ENCODE peak calls at places on chromosomes 5 and 9, in seven cellular contexts. One of them, this sample, is unnamed.

GRCh38 chr5:1767524-1768282 is 31.9 kb downstream of the MRPL36 start:
- DNase-seq in ecto neural progenitor cell: no peak
- DNase-seq in CD8-positive, alpha-beta T cell: no peak
- DNase-seq in GM13977: no peak
- DNase-seq in amniotic stem cell: no peak
- DNase-seq in SW480: no peak
- DNase-seq in T-helper 22 cell: no peak
- DNase-seq in this sample: no peak

GRCh38 chr9:109448223-109448622 is 49.9 kb downstream of the PTPN3 start:
- DNase-seq in amniotic stem cell: no peak
- DNase-seq in CD8-positive, alpha-beta T cell: no peak
- DNase-seq in SW480: no peak
- DNase-seq in T-helper 22 cell: no peak
- DNase-seq in GM13977: no peak
- DNase-seq in ecto neural progenitor cell: no peak
- DNase-seq in this sample: no peak

GRCh38 chr9:114049453-114050225 is 28.5 kb downstream of the AMBP start:
- DNase-seq in T-helper 22 cell: no peak
- DNase-seq in amniotic stem cell: no peak
- DNase-seq in CD8-positive, alpha-beta T cell: peak
- DNase-seq in GM13977: no peak
- DNase-seq in ecto neural progenitor cell: no peak
- DNase-seq in SW480: no peak
- DNase-seq in this sample: no peak

GRCh38 chr9:98191615-98192502 is 578 bp downstream of the CORO2A start:
- DNase-seq in amniotic stem cell: no peak
- DNase-seq in SW480: no peak
- DNase-seq in T-helper 22 cell: peak
- DNase-seq in GM13977: no peak
- DNase-seq in CD8-positive, alpha-beta T cell: peak
- DNase-seq in ecto neural progenitor cell: peak
- DNase-seq in this sample: no peak

GRCh38 chr5:177419045-177419444 is 7.4 kb upstream of the GRK6 start:
- DNase-seq in GM13977: no peak
- DNase-seq in CD8-positive, alpha-beta T cell: no peak
- DNase-seq in ecto neural progenitor cell: no peak
- DNase-seq in T-helper 22 cell: no peak
- DNase-seq in amniotic stem cell: no peak
- DNase-seq in SW480: no peak
- DNase-seq in this sample: no peak

GRCh38 chr5:127832057-127832456 is 128.9 kb downstream of the CCDC192 start:
- DNase-seq in amniotic stem cell: no peak
- DNase-seq in ecto neural progenitor cell: no peak
- DNase-seq in SW480: no peak
- DNase-seq in CD8-positive, alpha-beta T cell: no peak
- DNase-seq in T-helper 22 cell: no peak
- DNase-seq in GM13977: no peak
- DNase-seq in this sample: no peak

GRCh38 chr5:33828611-33829286 is 63.0 kb downstream of the ADAMTS12 start:
- DNase-seq in SW480: no peak
- DNase-seq in CD8-positive, alpha-beta T cell: no peak
- DNase-seq in amniotic stem cell: no peak
- DNase-seq in GM13977: no peak
- DNase-seq in T-helper 22 cell: no peak
- DNase-seq in ecto neural progenitor cell: no peak
- DNase-seq in this sample: no peak

GRCh38 chr5:172881691-172882370 is 47.8 kb downstream of the ERGIC1 start:
- DNase-seq in amniotic stem cell: no peak
- DNase-seq in T-helper 22 cell: no peak
- DNase-seq in CD8-positive, alpha-beta T cell: no peak
- DNase-seq in SW480: peak
- DNase-seq in GM13977: peak
- DNase-seq in ecto neural progenitor cell: no peak
- DNase-seq in this sample: peak

GRCh38 chr9:105646879-105647594 is 15.2 kb upstream of the TAL2 start:
- DNase-seq in CD8-positive, alpha-beta T cell: no peak
- DNase-seq in GM13977: no peak
- DNase-seq in SW480: no peak
- DNase-seq in amniotic stem cell: no peak
- DNase-seq in ecto neural progenitor cell: no peak
- DNase-seq in T-helper 22 cell: no peak
- DNase-seq in this sample: no peak

GRCh38 chr9:121840838-121841760 is 189.7 kb downstream of the DAB2IP start:
- DNase-seq in amniotic stem cell: no peak
- DNase-seq in CD8-positive, alpha-beta T cell: peak
- DNase-seq in T-helper 22 cell: no peak
- DNase-seq in ecto neural progenitor cell: peak
- DNase-seq in GM13977: no peak
- DNase-seq in SW480: no peak
- DNase-seq in this sample: no peak

GRCh38 chr9:11701706-11702105 is 991.5 kb upstream of the TYRP1 start:
- DNase-seq in CD8-positive, alpha-beta T cell: no peak
- DNase-seq in T-helper 22 cell: no peak
- DNase-seq in SW480: no peak
- DNase-seq in ecto neural progenitor cell: no peak
- DNase-seq in GM13977: no peak
- DNase-seq in amniotic stem cell: no peak
- DNase-seq in this sample: no peak

GRCh38 chr5:179601871-179602625 is 21.4 kb downstream of the HNRNPH1 start:
- DNase-seq in GM13977: no peak
- DNase-seq in CD8-positive, alpha-beta T cell: no peak
- DNase-seq in ecto neural progenitor cell: no peak
- DNase-seq in SW480: no peak
- DNase-seq in amniotic stem cell: no peak
- DNase-seq in T-helper 22 cell: no peak
- DNase-seq in this sample: no peak

GRCh38 chr9:115416299-115416698 is 298.3 kb upstream of the TNC start:
- DNase-seq in amniotic stem cell: no peak
- DNase-seq in GM13977: peak
- DNase-seq in SW480: no peak
- DNase-seq in T-helper 22 cell: no peak
- DNase-seq in ecto neural progenitor cell: no peak
- DNase-seq in CD8-positive, alpha-beta T cell: no peak
- DNase-seq in this sample: peak

GRCh38 chr9:129722913-129723312 is 29.9 kb downstream of the PTGES start:
- DNase-seq in ecto neural progenitor cell: no peak
- DNase-seq in amniotic stem cell: no peak
- DNase-seq in CD8-positive, alpha-beta T cell: no peak
- DNase-seq in GM13977: no peak
- DNase-seq in T-helper 22 cell: no peak
- DNase-seq in SW480: no peak
- DNase-seq in this sample: no peak

GRCh38 chr5:43179836-43180235 is 12.2 kb upstream of the NIM1K start:
- DNase-seq in SW480: no peak
- DNase-seq in T-helper 22 cell: no peak
- DNase-seq in CD8-positive, alpha-beta T cell: no peak
- DNase-seq in ecto neural progenitor cell: no peak
- DNase-seq in GM13977: no peak
- DNase-seq in amniotic stem cell: no peak
- DNase-seq in this sample: no peak

GRCh38 chr5:123515904-123516303 is 3.9 kb downstream of the CSNK1G3 start:
- DNase-seq in T-helper 22 cell: no peak
- DNase-seq in GM13977: no peak
- DNase-seq in amniotic stem cell: no peak
- DNase-seq in ecto neural progenitor cell: no peak
- DNase-seq in CD8-positive, alpha-beta T cell: no peak
- DNase-seq in SW480: no peak
- DNase-seq in this sample: no peak

GRCh38 chr5:122942164-122942914 is 94.2 kb downstream of the PPIC start:
- DNase-seq in T-helper 22 cell: no peak
- DNase-seq in amniotic stem cell: peak
- DNase-seq in SW480: peak
- DNase-seq in ecto neural progenitor cell: no peak
- DNase-seq in GM13977: no peak
- DNase-seq in CD8-positive, alpha-beta T cell: no peak
- DNase-seq in this sample: no peak

GRCh38 chr5:133704411-133704810 is 92.1 kb upstream of the FSTL4 start:
- DNase-seq in amniotic stem cell: no peak
- DNase-seq in T-helper 22 cell: no peak
- DNase-seq in ecto neural progenitor cell: no peak
- DNase-seq in GM13977: no peak
- DNase-seq in SW480: no peak
- DNase-seq in CD8-positive, alpha-beta T cell: no peak
- DNase-seq in this sample: no peak

GRCh38 chr9:136170291-136170901 is 34.5 kb downstream of the LHX3 start:
- DNase-seq in CD8-positive, alpha-beta T cell: peak
- DNase-seq in SW480: no peak
- DNase-seq in T-helper 22 cell: no peak
- DNase-seq in GM13977: peak
- DNase-seq in ecto neural progenitor cell: no peak
- DNase-seq in amniotic stem cell: no peak
- DNase-seq in this sample: peak

GRCh38 chr5:180122875-180123274 is 51.3 kb upstream of the RNF130 start:
- DNase-seq in SW480: no peak
- DNase-seq in CD8-positive, alpha-beta T cell: no peak
- DNase-seq in amniotic stem cell: no peak
- DNase-seq in T-helper 22 cell: no peak
- DNase-seq in ecto neural progenitor cell: no peak
- DNase-seq in GM13977: no peak
- DNase-seq in this sample: no peak

GRCh38 chr9:81685763-81686613 is 3.4 kb downstream of the TLE1 start:
- DNase-seq in SW480: no peak
- DNase-seq in T-helper 22 cell: no peak
- DNase-seq in amniotic stem cell: no peak
- DNase-seq in ecto neural progenitor cell: no peak
- DNase-seq in GM13977: no peak
- DNase-seq in CD8-positive, alpha-beta T cell: no peak
- DNase-seq in this sample: no peak

GRCh38 chr9:22054529-22054928 is 45.4 kb upstream of the CDKN2B start:
- DNase-seq in T-helper 22 cell: no peak
- DNase-seq in CD8-positive, alpha-beta T cell: no peak
- DNase-seq in SW480: no peak
- DNase-seq in amniotic stem cell: no peak
- DNase-seq in ecto neural progenitor cell: no peak
- DNase-seq in GM13977: no peak
- DNase-seq in this sample: no peak

GRCh38 chr9:71353723-71354122 is 232.3 kb upstream of the TRPM3 start:
- DNase-seq in amniotic stem cell: no peak
- DNase-seq in SW480: no peak
- DNase-seq in GM13977: no peak
- DNase-seq in T-helper 22 cell: no peak
- DNase-seq in ecto neural progenitor cell: no peak
- DNase-seq in CD8-positive, alpha-beta T cell: no peak
- DNase-seq in this sample: no peak

GRCh38 chr5:180400416-180400815 is 47.3 kb upstream of the GFPT2 start:
- DNase-seq in ecto neural progenitor cell: no peak
- DNase-seq in GM13977: peak
- DNase-seq in T-helper 22 cell: no peak
- DNase-seq in CD8-positive, alpha-beta T cell: no peak
- DNase-seq in SW480: no peak
- DNase-seq in amniotic stem cell: no peak
- DNase-seq in this sample: peak

GRCh38 chr5:153974131-153974812 is 64.4 kb downstream of the FAM114A2 start:
- DNase-seq in amniotic stem cell: no peak
- DNase-seq in ecto neural progenitor cell: peak
- DNase-seq in SW480: peak
- DNase-seq in T-helper 22 cell: no peak
- DNase-seq in CD8-positive, alpha-beta T cell: no peak
- DNase-seq in GM13977: peak
- DNase-seq in this sample: peak

GRCh38 chr9:130173462-130173876 is 1.3 kb downstream of the NCS1 start:
- DNase-seq in SW480: no peak
- DNase-seq in CD8-positive, alpha-beta T cell: no peak
- DNase-seq in amniotic stem cell: no peak
- DNase-seq in ecto neural progenitor cell: no peak
- DNase-seq in GM13977: no peak
- DNase-seq in T-helper 22 cell: no peak
- DNase-seq in this sample: no peak

GRCh38 chr9:77432053-77432452 is 216.1 kb downstream of the GNA14 start:
- DNase-seq in T-helper 22 cell: no peak
- DNase-seq in SW480: no peak
- DNase-seq in ecto neural progenitor cell: no peak
- DNase-seq in amniotic stem cell: no peak
- DNase-seq in CD8-positive, alpha-beta T cell: no peak
- DNase-seq in GM13977: no peak
- DNase-seq in this sample: no peak

GRCh38 chr9:135906291-135907005 is 898 bp downstream of the CAMSAP1 start:
- DNase-seq in CD8-positive, alpha-beta T cell: peak
- DNase-seq in SW480: peak
- DNase-seq in GM13977: no peak
- DNase-seq in ecto neural progenitor cell: no peak
- DNase-seq in amniotic stem cell: no peak
- DNase-seq in T-helper 22 cell: no peak
- DNase-seq in this sample: no peak

GRCh38 chr5:42274913-42275312 is 148.3 kb upstream of the GHR start:
- DNase-seq in ecto neural progenitor cell: no peak
- DNase-seq in T-helper 22 cell: no peak
- DNase-seq in GM13977: no peak
- DNase-seq in CD8-positive, alpha-beta T cell: no peak
- DNase-seq in SW480: peak
- DNase-seq in amniotic stem cell: no peak
- DNase-seq in this sample: no peak

GRCh38 chr9:102950341-102950740 is 44.8 kb upstream of the CYLC2 start:
- DNase-seq in ecto neural progenitor cell: no peak
- DNase-seq in SW480: no peak
- DNase-seq in GM13977: no peak
- DNase-seq in T-helper 22 cell: no peak
- DNase-seq in CD8-positive, alpha-beta T cell: no peak
- DNase-seq in amniotic stem cell: no peak
- DNase-seq in this sample: no peak

GRCh38 chr5:37816331-37816730 is 23.5 kb downstream of the GDNF start:
- DNase-seq in ecto neural progenitor cell: no peak
- DNase-seq in SW480: no peak
- DNase-seq in amniotic stem cell: no peak
- DNase-seq in CD8-positive, alpha-beta T cell: no peak
- DNase-seq in GM13977: no peak
- DNase-seq in T-helper 22 cell: no peak
- DNase-seq in this sample: no peak